ENCODE peak calls at places on chromosomes 12 and 14, in four cellular contexts. S is activated T-helper 1 cell treated with anti-CD3 and anti-CD28 coated beads, Interleukin-12 subunit alpha, Interleukin-12 subunit beta, Interleukin-2, Interleukin-4 antibody, amounts not matched to agents 30 ng/mL and 10 ng/mL and 1 ng/mL, durations not matched to agents 14 hours and 24 hours and 36 hours; F is heart right ventricle; Y is amniotic stem cell. X is an unnamed sample.

GRCh38 chr14:96136361-96136760 is 68.3 kb upstream of the BDKRB2 start:
- DNase-seq in S (no peak), F (no peak), Y (peak), X (no peak)

GRCh38 chr12:44876554-44877275 is 600 bp upstream of the NELL2 start:
- DNase-seq in S (peak), F (peak), Y (no peak), X (no peak)

GRCh38 chr12:1932264-1932777 is 13.9 kb upstream of the CACNA2D4 start:
- DNase-seq in S (no peak), F (peak), Y (no peak), X (no peak)

GRCh38 chr12:104565606-104566243 is 109.0 kb downstream of the CHST11 start:
- DNase-seq in S (no peak), F (no peak), Y (no peak), X (no peak)

GRCh38 chr12:104686196-104686595 is 229.4 kb downstream of the CHST11 start:
- DNase-seq in S (no peak), F (no peak), Y (no peak), X (no peak)

GRCh38 chr14:99603471-99603933 is 505 bp downstream of the CCDC85C start:
- DNase-seq in S (peak), F (peak), Y (no peak), X (no peak)

GRCh38 chr12:66598081-66598480 is 80.8 kb downstream of the GRIP1 start:
- DNase-seq in S (no peak), F (no peak), Y (no peak), X (no peak)

GRCh38 chr12:50222275-50222783 is 55.2 kb upstream of the CERS5 start:
- DNase-seq in S (peak), F (no peak), Y (peak), X (peak)

GRCh38 chr12:67650127-67650495 is 1.6 kb downstream of the DYRK2 start:
- DNase-seq in S (no peak), F (peak), Y (no peak), X (no peak)

GRCh38 chr12:85575115-85576096 is 260.8 kb downstream of the RASSF9 start:
- DNase-seq in S (no peak), F (no peak), Y (no peak), X (peak)

GRCh38 chr12:96196781-96197180 is 2.6 kb downstream of the ELK3 start:
- DNase-seq in S (no peak), F (no peak), Y (no peak), X (no peak)

GRCh38 chr14:64708148-64709004 is 4.2 kb downstream of the PLEKHG3 start:
- DNase-seq in S (peak), F (peak), Y (no peak), X (no peak)

GRCh38 chr12:76024942-76025600 is 6.5 kb downstream of the PHLDA1 start:
- DNase-seq in S (no peak), F (no peak), Y (peak), X (no peak)

GRCh38 chr12:98587084-98587483 is 6.4 kb upstream of the SLC25A3 start:
- DNase-seq in S (no peak), F (no peak), Y (no peak), X (no peak)

GRCh38 chr12:26068503-26068902 is 56.3 kb downstream of the BHLHE41 start:
- DNase-seq in S (no peak), F (no peak), Y (no peak), X (no peak)

GRCh38 chr12:120012067-120012621 is 23.1 kb downstream of the BICDL1 start:
- DNase-seq in S (peak), F (no peak), Y (no peak), X (no peak)

GRCh38 chr14:29240046-29240445 is 473.5 kb downstream of the FOXG1 start:
- DNase-seq in S (no peak), F (no peak), Y (peak), X (no peak)

GRCh38 chr14:66003082-66003740 is 483.0 kb upstream of the CCDC196 start:
- DNase-seq in S (no peak), F (no peak), Y (no peak), X (no peak)

GRCh38 chr12:48985475-48985897 is 7.4 kb downstream of the WNT1 start:
- DNase-seq in S (no peak), F (peak), Y (no peak), X (no peak)

GRCh38 chr14:34713681-34714319 is 593 bp downstream of the CFL2 start:
- DNase-seq in S (no peak), F (peak), Y (peak), X (no peak)

GRCh38 chr14:32896979-32897723 is 41.5 kb upstream of the NPAS3 start:
- DNase-seq in S (no peak), F (no peak), Y (no peak), X (peak)

GRCh38 chr14:72743626-72744025 is 150.3 kb downstream of the DPF3 start:
- DNase-seq in S (no peak), F (no peak), Y (no peak), X (no peak)

GRCh38 chr12:18632848-18633247 is 105.0 kb downstream of the PLCZ1 start:
- DNase-seq in S (no peak), F (no peak), Y (no peak), X (no peak)

GRCh38 chr12:57215668-57216013 is 953 bp upstream of the NXPH4 start:
- DNase-seq in S (no peak), F (no peak), Y (no peak), X (no peak)

GRCh38 chr12:93698307-93699092 is 21.3 kb downstream of the CRADD start:
- DNase-seq in S (no peak), F (no peak), Y (no peak), X (no peak)

GRCh38 chr12:57139796-57140649 is 7.4 kb downstream of the LRP1-AS start:
- DNase-seq in S (no peak), F (no peak), Y (no peak), X (no peak)

GRCh38 chr14:38143170-38143569 is 64.5 kb upstream of the SSTR1 start:
- DNase-seq in S (no peak), F (no peak), Y (no peak), X (no peak)

GRCh38 chr12:19750116-19750644 is 310.9 kb downstream of the AEBP2 start:
- DNase-seq in S (no peak), F (no peak), Y (no peak), X (no peak)

GRCh38 chr14:95300697-95301526 is 18.8 kb downstream of the CLMN start:
- DNase-seq in S (no peak), F (no peak), Y (no peak), X (no peak)

GRCh38 chr12:54028324-54029201 is at the start of gene HOXC6:
- DNase-seq in S (no peak), F (no peak), Y (no peak), X (no peak)

GRCh38 chr14:51087024-51087423 is 7.9 kb downstream of the TRIM9 start:
- DNase-seq in S (no peak), F (no peak), Y (no peak), X (no peak)

GRCh38 chr14:77641534-77642341 is 25.3 kb upstream of the SPTLC2 start:
- DNase-seq in S (peak), F (peak), Y (peak), X (no peak)

GRCh38 chr14:80239631-80240030 is 28.3 kb upstream of the DIO2 start:
- DNase-seq in S (no peak), F (no peak), Y (no peak), X (no peak)

GRCh38 chr12:112546339-112546738 is 127.6 kb downstream of the PTPN11 start:
- DNase-seq in S (no peak), F (no peak), Y (no peak), X (no peak)

GRCh38 chr14:34018564-34019244 is 67.8 kb upstream of the EGLN3 start:
- DNase-seq in S (peak), F (peak), Y (no peak), X (no peak)

GRCh38 chr12:6613015-6613775 is 6.0 kb upstream of the CHD4 start:
- DNase-seq in S (no peak), F (peak), Y (no peak), X (no peak)

GRCh38 chr12:41940571-41940970 is 204.1 kb downstream of the GXYLT1 start:
- DNase-seq in S (no peak), F (no peak), Y (no peak), X (no peak)

GRCh38 chr12:124098887-124099286 is 125.9 kb downstream of the ZNF664 start:
- DNase-seq in S (no peak), F (no peak), Y (no peak), X (no peak)

X was measured in smooth muscle cell of the brain vasculature.